ENCODE peak calls at places on chromosomes 4 and X, in eight cellular contexts. O is OCI-LY7, B is brain microvascular endothelial cell, H is HL-60, Y is H9, I is body of pancreas, P is neuronal stem cell, D is substantia nigra. C is an unnamed sample.

GRCh38 chrX:135480076-135480475 is 40.4 kb upstream of the INTS6L start:
- DNase-seq in I (no peak), Y (no peak), H (no peak), P (no peak), B (no peak), D (no peak), O (no peak), C (no peak)

GRCh38 chrX:19541196-19541595 is 25.9 kb upstream of the MAP3K15 start:
- DNase-seq in I (no peak), B (no peak), O (no peak), Y (no peak), H (no peak), P (no peak), D (no peak), C (no peak)

GRCh38 chr4:39664828-39665731 is 26.4 kb upstream of the SMIM14 start:
- DNase-seq in O (no peak), D (no peak), I (no peak), B (peak; percentile 28), H (no peak), P (no peak), Y (no peak), C (no peak)

GRCh38 chrX:16023790-16024734 is 99.3 kb upstream of the GRPR start:
- DNase-seq in B (peak; percentile 13), I (no peak), O (no peak), H (no peak), P (peak; percentile 4), Y (no peak), D (no peak), C (no peak)

GRCh38 chrX:45505214-45505613 is 304.5 kb upstream of the DIPK2B start:
- DNase-seq in B (peak; percentile 45), Y (no peak), D (no peak), O (no peak), P (no peak), I (no peak), H (no peak), C (peak; percentile 76)

GRCh38 chr4:70518716-70519115 is 347 bp downstream of the AMTN start:
- DNase-seq in O (no peak), B (no peak), Y (no peak), H (no peak), D (no peak), I (no peak), P (no peak), C (peak; percentile 48)

GRCh38 chrX:132704769-132705168 is 215.9 kb upstream of the MBNL3 start:
- DNase-seq in Y (no peak), P (peak; percentile 23), H (no peak), O (no peak), D (no peak), I (no peak), B (no peak), C (no peak)

GRCh38 chr4:53199356-53199755 is 166.5 kb downstream of the SCFD2 start:
- DNase-seq in D (no peak), Y (no peak), I (no peak), P (no peak), O (no peak), B (no peak), H (no peak), C (no peak)

GRCh38 chr4:26141916-26142638 is 178.7 kb upstream of the RBPJ start:
- DNase-seq in Y (no peak), H (peak; percentile 79), P (no peak), B (no peak), I (no peak), O (no peak), D (no peak), C (no peak)

GRCh38 chr4:92952897-92953296 is 649.1 kb downstream of the GRID2 start:
- DNase-seq in I (no peak), B (no peak), H (no peak), O (no peak), D (no peak), Y (no peak), P (no peak), C (no peak)

GRCh38 chr4:112896326-112896892 is 153.0 kb upstream of the ANK2 start:
- DNase-seq in O (no peak), I (no peak), H (no peak), P (no peak), Y (no peak), D (no peak), B (no peak), C (no peak)

GRCh38 chr4:70844180-70844579 is 4.5 kb upstream of the GRSF1 start:
- DNase-seq in H (no peak), Y (no peak), O (no peak), D (no peak), I (no peak), B (no peak), P (no peak), C (no peak)

GRCh38 chr4:40122941-40123340 is 66.3 kb downstream of the N4BP2 start:
- DNase-seq in O (no peak), I (no peak), D (no peak), B (no peak), Y (no peak), H (no peak), P (no peak), C (no peak)

DNA sequence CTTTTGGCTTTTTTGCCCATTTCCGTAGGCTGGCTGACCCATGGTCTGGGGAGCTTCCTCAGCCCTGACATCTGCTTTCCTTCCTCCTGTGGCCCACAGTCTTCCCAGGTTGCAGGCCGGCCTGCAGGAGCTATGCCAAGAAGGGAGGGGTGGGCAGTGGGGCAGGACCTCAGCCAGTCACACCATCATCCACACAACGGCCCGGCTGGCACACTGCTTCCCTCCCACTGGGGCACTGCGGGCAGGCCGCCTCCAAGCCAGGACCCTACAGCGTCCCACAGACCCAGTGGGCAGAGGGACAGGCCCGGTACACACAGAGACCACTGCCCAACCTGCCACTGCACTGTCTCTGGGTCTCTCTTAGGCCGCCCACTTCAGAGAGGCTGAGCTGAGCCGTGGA is 38.0 kb downstream of the CTBP1 start:
- DNase-seq in I (peak; percentile 30), O (no peak), D (no peak), Y (no peak), H (no peak), P (no peak), B (no peak), C (no peak)
- H3K27ac ChIP-seq in I (peak overlapping the region; percentile 11), O (no peak overlapping the region), D (no peak overlapping the region), Y (no peak overlapping the region), H (no peak overlapping the region), P (no peak overlapping the region), B (no peak overlapping the region), C (no peak overlapping the region)

GRCh38 chr4:87620491-87620890 is 12.2 kb downstream of the DSPP start:
- DNase-seq in P (no peak), H (no peak), D (no peak), Y (no peak), O (no peak), I (no peak), B (no peak), C (no peak)
- H3K27ac ChIP-seq in P (no peak overlapping the region), H (no peak overlapping the region), D (peak overlapping the region; percentile 58), Y (no peak overlapping the region), O (no peak overlapping the region), I (no peak overlapping the region), B (no peak overlapping the region), C (no peak overlapping the region)

DNA sequence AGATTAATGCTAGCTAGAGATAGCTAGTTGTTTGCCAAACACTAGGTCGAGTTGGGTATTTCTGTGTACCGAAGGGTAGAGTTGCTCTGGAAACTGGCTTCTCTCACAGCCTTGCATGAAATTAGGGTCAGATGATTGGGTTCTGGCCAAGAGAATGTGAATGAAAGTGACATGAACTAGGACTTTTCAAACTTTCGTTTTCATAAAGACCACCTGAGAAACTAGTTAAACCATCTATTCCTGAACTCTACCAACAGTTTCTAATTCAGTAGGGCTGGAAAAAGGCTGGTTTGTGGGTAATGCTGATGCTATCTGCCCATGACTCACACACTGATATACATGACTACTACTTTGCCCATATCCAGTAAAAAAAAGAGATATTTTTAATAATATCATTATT is 157.6 kb downstream of the GASK1B start:
- DNase-seq in Y (no peak), P (no peak), D (no peak), B (peak; percentile 73), O (no peak), H (no peak), I (no peak), C (no peak)
- H3K27ac ChIP-seq in Y (no peak overlapping the region), P (no peak overlapping the region), D (no peak overlapping the region), B (peak overlapping the region; percentile 85), O (no peak overlapping the region), H (no peak overlapping the region), I (no peak overlapping the region), C (no peak overlapping the region)

DNA sequence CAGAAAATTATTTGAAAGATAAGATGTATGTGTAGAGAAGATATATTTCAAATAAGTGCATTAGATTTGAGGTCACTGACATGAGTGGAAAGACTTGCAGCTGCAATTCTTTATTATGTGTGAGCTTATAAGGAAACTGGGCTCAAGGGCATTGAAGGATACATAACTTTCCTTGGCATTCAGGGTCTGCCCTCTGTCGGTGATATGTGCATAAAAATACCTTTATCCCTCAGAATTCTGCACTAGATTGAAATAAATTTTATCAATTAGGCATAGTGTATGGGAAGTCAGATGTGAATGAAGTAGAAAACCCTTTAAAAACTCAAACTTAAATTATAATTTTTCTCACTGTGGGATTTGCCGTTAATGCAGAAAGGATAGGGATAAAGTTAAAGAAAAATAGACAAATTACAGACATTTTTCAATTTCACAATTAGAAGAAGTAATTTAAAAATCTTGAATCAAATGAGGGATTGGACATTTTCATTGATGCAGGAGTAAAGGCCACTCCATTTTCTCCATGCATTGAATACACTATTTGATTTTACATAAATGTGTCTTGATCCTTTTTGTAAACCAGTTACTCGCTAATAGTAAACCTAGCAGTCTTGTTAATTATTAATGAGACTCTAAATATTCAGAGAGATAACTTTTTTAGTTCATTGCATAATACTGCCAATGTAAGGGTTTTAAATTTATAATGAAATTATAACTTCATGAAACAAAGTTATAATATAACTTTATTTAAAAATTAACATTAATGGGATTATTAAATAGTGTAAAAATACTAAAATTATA is 21.0 kb upstream of the ETNPPL start:
- DNase-seq in I (no peak), P (no peak), B (no peak), Y (no peak), D (no peak), O (peak; percentile 2), H (no peak), C (no peak)
- H3K27ac ChIP-seq in I (no peak overlapping the region), P (no peak overlapping the region), B (no peak overlapping the region), Y (no peak overlapping the region), D (no peak overlapping the region), O (no peak overlapping the region), H (no peak overlapping the region), C (no peak overlapping the region)

GRCh38 chr4:76806336-76806735 is 91.6 kb downstream of the SOWAHB start:
- DNase-seq in B (peak; percentile 33), H (no peak), O (no peak), I (no peak), Y (no peak), P (no peak), D (no peak), C (no peak)
- H3K27ac ChIP-seq in B (no peak overlapping the region), H (no peak overlapping the region), O (no peak overlapping the region), I (no peak overlapping the region), Y (no peak overlapping the region), P (no peak overlapping the region), D (no peak overlapping the region), C (peak overlapping the region; percentile 3)

GRCh38 chr4:51880016-51880915 is 37.3 kb downstream of the DCUN1D4 start:
- DNase-seq in P (no peak), I (no peak), D (no peak), H (no peak), O (no peak), Y (no peak), B (no peak), C (no peak)
- H3K27ac ChIP-seq in P (no peak overlapping the region), I (no peak overlapping the region), D (no peak overlapping the region), H (no peak overlapping the region), O (no peak overlapping the region), Y (no peak overlapping the region), B (no peak overlapping the region), C (no peak overlapping the region)